ENCODE peak calls at places on chromosomes 2 and 18, in five cellular contexts. One of them, this sample, is unnamed.

GRCh38 chr2:106160786-106161261 is 33.3 kb downstream of the UXS1 start:
- DNase-seq in kidney: no peak
- DNase-seq in ovary: no peak
- DNase-seq in OCI-LY7: peak
- DNase-seq in brain microvascular endothelial cell: no peak
- DNase-seq in this sample: no peak

GRCh38 chr2:14866953-14867352 is 234.4 kb downstream of the LRATD1 start:
- DNase-seq in OCI-LY7: no peak
- DNase-seq in kidney: no peak
- DNase-seq in ovary: no peak
- DNase-seq in brain microvascular endothelial cell: no peak
- DNase-seq in this sample: no peak

GRCh38 chr2:142241016-142241415 is 110.2 kb upstream of the LRP1B start:
- DNase-seq in ovary: no peak
- DNase-seq in OCI-LY7: no peak
- DNase-seq in brain microvascular endothelial cell: no peak
- DNase-seq in kidney: no peak
- DNase-seq in this sample: no peak

GRCh38 chr2:22521620-22522019 is 863.4 kb upstream of the KLHL29 start:
- DNase-seq in OCI-LY7: no peak
- DNase-seq in ovary: no peak
- DNase-seq in brain microvascular endothelial cell: no peak
- DNase-seq in kidney: no peak
- DNase-seq in this sample: no peak

GRCh38 chr2:30714811-30715709 is 92.2 kb downstream of the CAPN13 start:
- DNase-seq in OCI-LY7: no peak
- DNase-seq in kidney: no peak
- DNase-seq in brain microvascular endothelial cell: no peak
- DNase-seq in ovary: no peak
- DNase-seq in this sample: no peak

GRCh38 chr18:11488175-11488574 is 121.2 kb upstream of the SLC35G4 start:
- DNase-seq in OCI-LY7: no peak
- DNase-seq in brain microvascular endothelial cell: peak
- DNase-seq in ovary: no peak
- DNase-seq in kidney: no peak
- DNase-seq in this sample: no peak

GRCh38 chr18:25453556-25454269 is 101.7 kb upstream of the ZNF521 start:
- DNase-seq in kidney: no peak
- DNase-seq in ovary: no peak
- DNase-seq in OCI-LY7: no peak
- DNase-seq in brain microvascular endothelial cell: no peak
- DNase-seq in this sample: no peak

GRCh38 chr2:151851761-151852160 is 23.5 kb upstream of the ARL5A start:
- DNase-seq in brain microvascular endothelial cell: no peak
- DNase-seq in ovary: no peak
- DNase-seq in kidney: no peak
- DNase-seq in OCI-LY7: no peak
- DNase-seq in this sample: no peak

GRCh38 chr2:150212722-150213171 is 274.7 kb downstream of the RND3 start:
- DNase-seq in kidney: no peak
- DNase-seq in brain microvascular endothelial cell: peak
- DNase-seq in ovary: no peak
- DNase-seq in OCI-LY7: no peak
- DNase-seq in this sample: no peak

GRCh38 chr2:47602996-47603395 is 179.9 kb upstream of the MSH6 start:
- DNase-seq in kidney: no peak
- DNase-seq in OCI-LY7: no peak
- DNase-seq in brain microvascular endothelial cell: peak
- DNase-seq in ovary: no peak
- DNase-seq in this sample: no peak

GRCh38 chr2:74507926-74508520 is 528 bp upstream of the PCGF1 start:
- DNase-seq in brain microvascular endothelial cell: no peak
- DNase-seq in OCI-LY7: no peak
- DNase-seq in kidney: no peak
- DNase-seq in ovary: no peak
- DNase-seq in this sample: peak

GRCh38 chr2:175726213-175726612 is 275.9 kb downstream of the LNPK start:
- DNase-seq in ovary: no peak
- DNase-seq in brain microvascular endothelial cell: peak
- DNase-seq in kidney: no peak
- DNase-seq in OCI-LY7: no peak
- DNase-seq in this sample: no peak

GRCh38 chr2:27832396-27832795 is 57.8 kb downstream of the RBKS start:
- DNase-seq in kidney: no peak
- DNase-seq in brain microvascular endothelial cell: peak
- DNase-seq in OCI-LY7: no peak
- DNase-seq in ovary: no peak
- DNase-seq in this sample: no peak

GRCh38 chr2:55123851-55124269 is 73.6 kb upstream of the RTN4 start:
- DNase-seq in OCI-LY7: no peak
- DNase-seq in brain microvascular endothelial cell: no peak
- DNase-seq in kidney: no peak
- DNase-seq in ovary: no peak
- DNase-seq in this sample: no peak

GRCh38 chr2:221308507-221309054 is 263.5 kb downstream of the EPHA4 start:
- DNase-seq in kidney: no peak
- DNase-seq in brain microvascular endothelial cell: no peak
- DNase-seq in OCI-LY7: no peak
- DNase-seq in ovary: no peak
- DNase-seq in this sample: no peak

GRCh38 chr2:221309888-221310287 is 262.2 kb downstream of the EPHA4 start:
- DNase-seq in kidney: no peak
- DNase-seq in OCI-LY7: no peak
- DNase-seq in ovary: no peak
- DNase-seq in brain microvascular endothelial cell: no peak
- DNase-seq in this sample: no peak

GRCh38 chr2:221310720-221311119 is 261.4 kb downstream of the EPHA4 start:
- DNase-seq in OCI-LY7: no peak
- DNase-seq in ovary: no peak
- DNase-seq in brain microvascular endothelial cell: no peak
- DNase-seq in kidney: no peak
- DNase-seq in this sample: no peak

GRCh38 chr2:221304916-221305315 is 267.2 kb downstream of the EPHA4 start:
- DNase-seq in ovary: no peak
- DNase-seq in kidney: no peak
- DNase-seq in OCI-LY7: peak
- DNase-seq in brain microvascular endothelial cell: no peak
- DNase-seq in this sample: no peak
- H3K27ac ChIP-seq in ovary: no peak
- H3K27ac ChIP-seq in kidney: no peak
- H3K27ac ChIP-seq in OCI-LY7: no peak
- H3K27ac ChIP-seq in brain microvascular endothelial cell: no peak
- H3K27ac ChIP-seq in this sample: no peak

GRCh38 chr2:64918220-64918886 is 70.8 kb upstream of the SLC1A4 start:
- DNase-seq in ovary: no peak
- DNase-seq in kidney: no peak
- DNase-seq in brain microvascular endothelial cell: no peak
- DNase-seq in OCI-LY7: no peak
- DNase-seq in this sample: no peak
- H3K4me3 ChIP-seq in ovary: peak
- H3K4me3 ChIP-seq in kidney: peak
- H3K4me3 ChIP-seq in brain microvascular endothelial cell: peak
- H3K4me3 ChIP-seq in OCI-LY7: peak
- H3K4me3 ChIP-seq in this sample: peak

DNA sequence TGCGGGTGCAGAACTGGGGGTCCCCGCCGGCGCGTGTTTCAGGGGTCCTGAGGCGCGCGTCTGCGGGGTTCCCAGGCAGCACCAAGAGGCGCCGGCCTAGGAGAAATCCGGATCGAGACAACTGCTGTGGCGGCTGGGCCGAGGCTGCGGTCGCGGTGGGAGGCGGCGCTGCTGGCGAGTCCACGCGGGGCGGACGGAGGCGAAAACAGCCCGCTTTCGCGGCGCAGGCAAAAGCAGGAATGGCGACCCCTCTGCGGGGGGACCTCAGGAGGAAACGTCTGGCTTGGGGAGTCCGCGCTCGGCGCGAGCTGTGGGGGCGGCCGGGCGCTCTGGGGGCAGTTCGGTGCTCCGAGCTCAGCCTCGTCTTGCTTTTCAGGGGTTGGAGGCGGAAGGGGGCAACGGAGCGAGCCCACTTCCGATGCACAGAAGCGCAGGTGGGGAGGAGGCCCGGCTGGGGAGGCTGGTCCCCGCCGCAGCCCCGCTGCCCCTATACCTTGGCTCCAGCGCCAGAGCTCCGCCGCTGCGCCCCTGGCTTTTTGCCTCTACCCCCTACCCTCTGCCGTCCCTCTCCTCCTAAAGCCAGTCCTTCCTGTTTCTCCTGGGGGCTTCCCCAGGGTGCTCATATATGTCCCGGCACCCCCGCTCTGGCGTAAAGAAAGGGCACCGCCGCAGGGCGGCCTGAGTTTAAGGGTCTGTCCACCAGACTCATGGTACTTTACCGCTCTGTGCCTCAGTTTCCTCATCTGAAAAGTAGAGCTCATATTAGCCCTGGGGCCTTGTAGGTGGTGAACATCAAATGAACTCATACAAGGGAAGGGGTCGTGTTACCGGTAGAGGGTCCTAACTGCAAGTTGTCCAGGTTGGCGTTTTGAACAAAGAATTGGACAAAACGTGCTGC is 81.3 kb upstream of the LDLRAD4 start:
- DNase-seq in kidney: peak
- DNase-seq in ovary: peak
- DNase-seq in OCI-LY7: no peak
- DNase-seq in brain microvascular endothelial cell: no peak
- DNase-seq in this sample: peak
- H3K27ac ChIP-seq in kidney: peak
- H3K27ac ChIP-seq in ovary: peak
- H3K27ac ChIP-seq in OCI-LY7: no peak
- H3K27ac ChIP-seq in brain microvascular endothelial cell: no peak
- H3K27ac ChIP-seq in this sample: peak

GRCh38 chr18:54233761-54234160 is 9.3 kb upstream of the MBD2 start:
- DNase-seq in OCI-LY7: no peak
- DNase-seq in kidney: no peak
- DNase-seq in brain microvascular endothelial cell: no peak
- DNase-seq in ovary: no peak
- DNase-seq in this sample: no peak
- H3K4me3 ChIP-seq in OCI-LY7: no peak
- H3K4me3 ChIP-seq in kidney: no peak
- H3K4me3 ChIP-seq in brain microvascular endothelial cell: no peak
- H3K4me3 ChIP-seq in ovary: no peak
- H3K4me3 ChIP-seq in this sample: no peak

DNA sequence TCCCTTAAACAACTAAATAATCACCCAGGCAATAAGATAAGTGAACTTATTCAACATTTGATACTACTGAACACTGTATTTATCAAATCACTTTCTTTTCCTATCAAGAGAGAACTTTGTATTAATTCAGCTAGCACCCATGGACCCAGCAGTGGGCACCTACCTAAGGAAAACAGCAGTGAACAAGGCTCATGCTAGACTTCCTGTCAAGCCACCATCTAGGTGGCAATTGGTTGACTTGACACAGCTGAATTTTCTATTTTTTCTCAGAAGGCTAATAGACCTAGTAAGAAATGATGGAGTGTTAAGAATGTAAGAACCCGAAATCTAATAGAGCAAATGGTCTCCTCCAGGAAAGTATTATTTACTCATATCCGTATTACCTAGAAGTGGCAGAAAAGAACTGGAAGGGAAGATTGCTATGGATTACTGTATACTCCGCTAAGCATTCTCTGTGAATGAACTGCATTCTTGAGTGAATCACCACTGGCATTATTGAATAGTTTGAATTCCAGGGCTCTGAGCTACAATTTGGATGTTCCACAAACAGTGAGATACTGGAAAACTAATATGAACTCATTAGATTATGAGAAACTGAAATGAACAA is 988.2 kb upstream of the CDH2 start:
- DNase-seq in brain microvascular endothelial cell: peak
- DNase-seq in ovary: no peak
- DNase-seq in kidney: no peak
- DNase-seq in OCI-LY7: no peak
- DNase-seq in this sample: no peak
- H3K27ac ChIP-seq in brain microvascular endothelial cell: peak
- H3K27ac ChIP-seq in ovary: no peak
- H3K27ac ChIP-seq in kidney: no peak
- H3K27ac ChIP-seq in OCI-LY7: no peak
- H3K27ac ChIP-seq in this sample: peak

GRCh38 chr2:69175795-69176715 is 163.1 kb downstream of the ANTXR1 start:
- DNase-seq in ovary: no peak
- DNase-seq in kidney: no peak
- DNase-seq in OCI-LY7: no peak
- DNase-seq in brain microvascular endothelial cell: no peak
- DNase-seq in this sample: no peak

GRCh38 chr2:69177063-69177771 is 164.2 kb downstream of the ANTXR1 start:
- DNase-seq in kidney: peak
- DNase-seq in brain microvascular endothelial cell: peak
- DNase-seq in ovary: peak
- DNase-seq in OCI-LY7: no peak
- DNase-seq in this sample: peak

GRCh38 chr2:69180227-69180626 is 167.2 kb downstream of the ANTXR1 start:
- DNase-seq in ovary: no peak
- DNase-seq in OCI-LY7: no peak
- DNase-seq in brain microvascular endothelial cell: no peak
- DNase-seq in kidney: no peak
- DNase-seq in this sample: no peak

GRCh38 chr2:69180974-69181373 is 168.0 kb downstream of the ANTXR1 start:
- DNase-seq in OCI-LY7: no peak
- DNase-seq in ovary: no peak
- DNase-seq in brain microvascular endothelial cell: no peak
- DNase-seq in kidney: no peak
- DNase-seq in this sample: no peak

GRCh38 chr2:69177785-69178636 is 165.0 kb downstream of the ANTXR1 start:
- DNase-seq in ovary: peak
- DNase-seq in kidney: peak
- DNase-seq in OCI-LY7: no peak
- DNase-seq in brain microvascular endothelial cell: peak
- DNase-seq in this sample: peak
- H3K4me3 ChIP-seq in ovary: no peak
- H3K4me3 ChIP-seq in kidney: peak
- H3K4me3 ChIP-seq in OCI-LY7: no peak
- H3K4me3 ChIP-seq in brain microvascular endothelial cell: no peak
- H3K4me3 ChIP-seq in this sample: no peak

GRCh38 chr2:219490186-219490585 is 8.5 kb upstream of the GMPPA start:
- DNase-seq in kidney: no peak
- DNase-seq in brain microvascular endothelial cell: no peak
- DNase-seq in ovary: no peak
- DNase-seq in OCI-LY7: no peak
- DNase-seq in this sample: no peak

GRCh38 chr2:219492575-219492974 is 6.1 kb upstream of the GMPPA start:
- DNase-seq in brain microvascular endothelial cell: no peak
- DNase-seq in ovary: no peak
- DNase-seq in kidney: no peak
- DNase-seq in OCI-LY7: no peak
- DNase-seq in this sample: no peak

GRCh38 chr2:219493086-219493485 is 5.6 kb upstream of the GMPPA start:
- DNase-seq in brain microvascular endothelial cell: no peak
- DNase-seq in ovary: no peak
- DNase-seq in kidney: no peak
- DNase-seq in OCI-LY7: no peak
- DNase-seq in this sample: no peak

GRCh38 chr2:219490600-219491130 is 8.0 kb upstream of the GMPPA start:
- DNase-seq in brain microvascular endothelial cell: no peak
- DNase-seq in kidney: no peak
- DNase-seq in OCI-LY7: no peak
- DNase-seq in ovary: no peak
- DNase-seq in this sample: no peak

GRCh38 chr2:219491278-219491967 is 7.3 kb upstream of the GMPPA start:
- DNase-seq in OCI-LY7: no peak
- DNase-seq in kidney: no peak
- DNase-seq in brain microvascular endothelial cell: no peak
- DNase-seq in ovary: no peak
- DNase-seq in this sample: peak
- H3K27ac ChIP-seq in OCI-LY7: no peak
- H3K27ac ChIP-seq in kidney: no peak
- H3K27ac ChIP-seq in brain microvascular endothelial cell: no peak
- H3K27ac ChIP-seq in ovary: no peak
- H3K27ac ChIP-seq in this sample: peak

This sample was measured in heart right ventricle.